ENCODE peak calls at places on chromosomes 13 and 19, in eight cellular contexts. One of them, this sample, is unnamed.

GRCh38 chr13:107124129-107124718 is 556.3 kb upstream of the ARGLU1 start:
- DNase-seq in body of pancreas: no peak
- DNase-seq in uterus: no peak
- DNase-seq in adrenal gland: no peak
- DNase-seq in sigmoid colon: no peak
- DNase-seq in thyroid gland: no peak
- DNase-seq in transverse colon: no peak
- DNase-seq in breast epithelium: no peak
- DNase-seq in this sample: peak

GRCh38 chr13:34462843-34463242 is 479.2 kb upstream of the NBEA start:
- DNase-seq in adrenal gland: peak
- DNase-seq in transverse colon: no peak
- DNase-seq in breast epithelium: no peak
- DNase-seq in sigmoid colon: no peak
- DNase-seq in thyroid gland: no peak
- DNase-seq in body of pancreas: no peak
- DNase-seq in uterus: no peak
- DNase-seq in this sample: peak

GRCh38 chr19:9917322-9917721 is 19.0 kb downstream of the OLFM2 start:
- DNase-seq in body of pancreas: peak
- DNase-seq in transverse colon: no peak
- DNase-seq in adrenal gland: peak
- DNase-seq in uterus: peak
- DNase-seq in thyroid gland: peak
- DNase-seq in breast epithelium: no peak
- DNase-seq in sigmoid colon: no peak
- DNase-seq in this sample: peak

GRCh38 chr13:75165543-75166230 is 316.3 kb downstream of the TBC1D4 start:
- DNase-seq in uterus: no peak
- DNase-seq in transverse colon: no peak
- DNase-seq in body of pancreas: no peak
- DNase-seq in sigmoid colon: no peak
- DNase-seq in adrenal gland: no peak
- DNase-seq in thyroid gland: no peak
- DNase-seq in breast epithelium: no peak
- DNase-seq in this sample: no peak

GRCh38 chr19:11848200-11848593 is 329 bp upstream of the ZNF439 start:
- DNase-seq in sigmoid colon: no peak
- DNase-seq in adrenal gland: no peak
- DNase-seq in transverse colon: no peak
- DNase-seq in body of pancreas: no peak
- DNase-seq in breast epithelium: no peak
- DNase-seq in uterus: no peak
- DNase-seq in thyroid gland: no peak
- DNase-seq in this sample: no peak

GRCh38 chr19:52533901-52534300 is 6.4 kb downstream of the ZNF808 start:
- DNase-seq in breast epithelium: no peak
- DNase-seq in transverse colon: no peak
- DNase-seq in sigmoid colon: no peak
- DNase-seq in thyroid gland: peak
- DNase-seq in adrenal gland: peak
- DNase-seq in uterus: no peak
- DNase-seq in body of pancreas: no peak
- DNase-seq in this sample: no peak

GRCh38 chr13:71789952-71790351 is 77.1 kb downstream of the DACH1 start:
- DNase-seq in thyroid gland: no peak
- DNase-seq in adrenal gland: no peak
- DNase-seq in uterus: no peak
- DNase-seq in body of pancreas: no peak
- DNase-seq in breast epithelium: no peak
- DNase-seq in transverse colon: no peak
- DNase-seq in sigmoid colon: no peak
- DNase-seq in this sample: peak

GRCh38 chr13:22939157-22939556 is 241.6 kb upstream of the SGCG start:
- DNase-seq in sigmoid colon: no peak
- DNase-seq in uterus: no peak
- DNase-seq in transverse colon: no peak
- DNase-seq in thyroid gland: no peak
- DNase-seq in adrenal gland: no peak
- DNase-seq in breast epithelium: no peak
- DNase-seq in body of pancreas: no peak
- DNase-seq in this sample: no peak

GRCh38 chr19:35436477-35437141 is 11.4 kb upstream of the FFAR2 start:
- DNase-seq in breast epithelium: no peak
- DNase-seq in uterus: no peak
- DNase-seq in thyroid gland: peak
- DNase-seq in body of pancreas: peak
- DNase-seq in adrenal gland: peak
- DNase-seq in sigmoid colon: no peak
- DNase-seq in transverse colon: peak
- DNase-seq in this sample: peak

GRCh38 chr13:45481688-45482087 is 16.9 kb downstream of the COG3 start:
- DNase-seq in adrenal gland: no peak
- DNase-seq in uterus: no peak
- DNase-seq in transverse colon: no peak
- DNase-seq in breast epithelium: no peak
- DNase-seq in sigmoid colon: no peak
- DNase-seq in thyroid gland: no peak
- DNase-seq in body of pancreas: no peak
- DNase-seq in this sample: peak

GRCh38 chr19:29677001-29677781 is 11.9 kb downstream of the PLEKHF1 start:
- DNase-seq in breast epithelium: no peak
- DNase-seq in thyroid gland: no peak
- DNase-seq in sigmoid colon: peak
- DNase-seq in body of pancreas: no peak
- DNase-seq in uterus: no peak
- DNase-seq in transverse colon: no peak
- DNase-seq in adrenal gland: no peak
- DNase-seq in this sample: no peak
- TF ChIP-seq POLR2A in breast epithelium: no peak
- TF ChIP-seq POLR2A in thyroid gland: no peak
- TF ChIP-seq POLR2A in sigmoid colon: no peak
- TF ChIP-seq POLR2A in body of pancreas: no peak
- TF ChIP-seq POLR2A in uterus: no peak
- TF ChIP-seq POLR2A in transverse colon: no peak
- TF ChIP-seq POLR2A in adrenal gland: no peak
- TF ChIP-seq POLR2A in this sample: no peak

GRCh38 chr19:16587031-16588023 is 15.1 kb upstream of the SLC35E1 start:
- DNase-seq in breast epithelium: no peak
- DNase-seq in adrenal gland: no peak
- DNase-seq in body of pancreas: no peak
- DNase-seq in thyroid gland: peak
- DNase-seq in transverse colon: peak
- DNase-seq in uterus: no peak
- DNase-seq in sigmoid colon: no peak
- DNase-seq in this sample: no peak

GRCh38 chr19:16584825-16585801 is 12.9 kb upstream of the SLC35E1 start:
- DNase-seq in transverse colon: no peak
- DNase-seq in breast epithelium: no peak
- DNase-seq in body of pancreas: no peak
- DNase-seq in uterus: no peak
- DNase-seq in sigmoid colon: no peak
- DNase-seq in thyroid gland: no peak
- DNase-seq in adrenal gland: no peak
- DNase-seq in this sample: no peak

GRCh38 chr19:16585808-16586476 is 13.7 kb upstream of the SLC35E1 start:
- DNase-seq in thyroid gland: no peak
- DNase-seq in transverse colon: peak
- DNase-seq in uterus: no peak
- DNase-seq in breast epithelium: no peak
- DNase-seq in sigmoid colon: no peak
- DNase-seq in adrenal gland: no peak
- DNase-seq in body of pancreas: no peak
- DNase-seq in this sample: no peak

GRCh38 chr19:16588089-16588823 is 16.0 kb upstream of the SLC35E1 start:
- DNase-seq in sigmoid colon: no peak
- DNase-seq in thyroid gland: no peak
- DNase-seq in body of pancreas: peak
- DNase-seq in adrenal gland: no peak
- DNase-seq in uterus: no peak
- DNase-seq in breast epithelium: no peak
- DNase-seq in transverse colon: peak
- DNase-seq in this sample: peak

DNA sequence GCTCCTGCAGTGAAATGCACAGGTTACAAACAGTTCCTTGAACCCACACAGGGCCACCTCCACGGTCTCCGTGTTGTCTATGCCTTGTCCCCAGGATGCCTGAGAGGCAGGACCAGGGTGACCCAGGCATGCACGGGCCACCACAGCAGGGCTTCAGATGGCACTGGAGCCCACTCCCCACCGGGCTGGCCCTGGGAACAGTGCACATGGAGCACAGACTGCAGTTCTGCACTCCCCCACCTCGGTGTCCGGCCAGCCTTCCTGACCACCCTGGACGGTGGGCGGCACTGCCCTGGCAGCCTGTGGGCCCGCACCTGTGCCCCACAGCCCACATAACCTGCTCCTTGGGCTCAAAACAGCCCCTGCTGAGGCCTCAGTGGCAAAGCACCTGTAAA is 14.3 kb upstream of the SLC35E1 start:
- DNase-seq in adrenal gland: no peak
- DNase-seq in transverse colon: no peak
- DNase-seq in sigmoid colon: no peak
- DNase-seq in thyroid gland: no peak
- DNase-seq in breast epithelium: no peak
- DNase-seq in body of pancreas: no peak
- DNase-seq in uterus: no peak
- DNase-seq in this sample: no peak
- TF ChIP-seq POLR2A in adrenal gland: no peak
- TF ChIP-seq POLR2A in transverse colon: no peak
- TF ChIP-seq POLR2A in sigmoid colon: no peak
- TF ChIP-seq POLR2A in thyroid gland: no peak
- TF ChIP-seq POLR2A in breast epithelium: no peak
- TF ChIP-seq POLR2A in body of pancreas: no peak
- TF ChIP-seq POLR2A in uterus: no peak
- TF ChIP-seq POLR2A in this sample: no peak

GRCh38 chr13:110553417-110553816 is 8.1 kb downstream of the RAB20 start:
- DNase-seq in transverse colon: no peak
- DNase-seq in breast epithelium: no peak
- DNase-seq in body of pancreas: no peak
- DNase-seq in adrenal gland: no peak
- DNase-seq in sigmoid colon: no peak
- DNase-seq in thyroid gland: no peak
- DNase-seq in uterus: no peak
- DNase-seq in this sample: no peak
- TF ChIP-seq POLR2A in transverse colon: no peak
- TF ChIP-seq POLR2A in breast epithelium: no peak
- TF ChIP-seq POLR2A in body of pancreas: no peak
- TF ChIP-seq POLR2A in adrenal gland: no peak
- TF ChIP-seq POLR2A in sigmoid colon: no peak
- TF ChIP-seq POLR2A in thyroid gland: no peak
- TF ChIP-seq POLR2A in uterus: no peak
- TF ChIP-seq POLR2A in this sample: no peak

GRCh38 chr13:26253787-26254582 is at the start of gene CDK8:
- DNase-seq in transverse colon: peak
- DNase-seq in sigmoid colon: peak
- DNase-seq in body of pancreas: peak
- DNase-seq in uterus: peak
- DNase-seq in adrenal gland: peak
- DNase-seq in breast epithelium: peak
- DNase-seq in thyroid gland: peak
- DNase-seq in this sample: peak
- TF ChIP-seq POLR2A in transverse colon: peak
- TF ChIP-seq POLR2A in sigmoid colon: peak
- TF ChIP-seq POLR2A in body of pancreas: peak
- TF ChIP-seq POLR2A in uterus: peak
- TF ChIP-seq POLR2A in adrenal gland: peak
- TF ChIP-seq POLR2A in breast epithelium: no peak
- TF ChIP-seq POLR2A in thyroid gland: peak
- TF ChIP-seq POLR2A in this sample: no peak

GRCh38 chr19:34135401-34135800 is 36.9 kb upstream of the LSM14A start:
- DNase-seq in body of pancreas: peak
- DNase-seq in uterus: no peak
- DNase-seq in adrenal gland: no peak
- DNase-seq in sigmoid colon: no peak
- DNase-seq in thyroid gland: no peak
- DNase-seq in transverse colon: no peak
- DNase-seq in breast epithelium: no peak
- DNase-seq in this sample: no peak
- TF ChIP-seq POLR2A in body of pancreas: no peak
- TF ChIP-seq POLR2A in uterus: no peak
- TF ChIP-seq POLR2A in adrenal gland: no peak
- TF ChIP-seq POLR2A in sigmoid colon: no peak
- TF ChIP-seq POLR2A in thyroid gland: no peak
- TF ChIP-seq POLR2A in transverse colon: no peak
- TF ChIP-seq POLR2A in breast epithelium: no peak
- TF ChIP-seq POLR2A in this sample: no peak

DNA sequence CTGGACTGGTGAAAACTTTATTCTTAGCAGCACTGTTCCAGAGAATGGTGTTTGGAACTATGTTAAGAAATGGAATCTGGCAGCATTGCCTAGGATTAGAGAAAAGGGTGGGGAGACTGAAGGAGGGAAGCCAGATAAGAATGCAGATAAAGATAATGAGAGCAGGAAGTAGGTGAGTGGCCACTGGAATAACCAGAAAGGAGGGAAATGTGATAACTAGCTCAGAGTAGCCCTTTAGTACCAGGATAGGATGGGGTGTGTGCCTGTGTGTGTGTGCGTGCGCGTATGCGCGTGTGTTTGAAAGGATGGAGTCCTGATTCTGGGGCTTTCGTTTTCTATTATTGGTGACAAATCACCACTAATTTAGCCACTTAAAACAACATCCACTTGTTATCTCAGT is 33.4 kb upstream of the FRY start:
- DNase-seq in thyroid gland: no peak
- DNase-seq in breast epithelium: no peak
- DNase-seq in uterus: no peak
- DNase-seq in adrenal gland: no peak
- DNase-seq in body of pancreas: no peak
- DNase-seq in transverse colon: no peak
- DNase-seq in sigmoid colon: no peak
- DNase-seq in this sample: no peak
- TF ChIP-seq POLR2A in thyroid gland: no peak
- TF ChIP-seq POLR2A in breast epithelium: no peak
- TF ChIP-seq POLR2A in uterus: no peak
- TF ChIP-seq POLR2A in adrenal gland: no peak
- TF ChIP-seq POLR2A in body of pancreas: no peak
- TF ChIP-seq POLR2A in transverse colon: no peak
- TF ChIP-seq POLR2A in sigmoid colon: no peak
- TF ChIP-seq POLR2A in this sample: no peak

DNA sequence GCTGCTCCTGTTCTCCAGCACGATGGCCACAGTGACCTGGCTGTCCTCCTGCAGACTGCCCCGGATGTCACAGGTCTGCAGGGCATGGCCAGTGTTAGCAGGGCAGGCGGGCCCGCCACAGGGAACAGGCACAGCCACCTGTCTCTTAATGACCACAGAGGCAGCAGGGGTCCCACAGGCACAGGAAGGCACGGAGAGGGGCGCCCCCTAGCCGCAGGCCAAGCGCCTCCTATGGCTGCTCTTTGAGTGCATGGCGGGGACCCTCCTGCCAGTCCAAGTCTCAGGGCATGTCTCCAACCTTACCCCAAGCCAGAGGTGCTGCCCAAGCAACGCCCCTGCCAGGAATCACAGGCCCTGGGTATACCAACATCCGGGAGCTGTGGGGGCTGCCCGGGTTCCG is 14.1 kb downstream of the IZUMO4 start:
- DNase-seq in adrenal gland: no peak
- DNase-seq in body of pancreas: no peak
- DNase-seq in breast epithelium: no peak
- DNase-seq in sigmoid colon: no peak
- DNase-seq in transverse colon: no peak
- DNase-seq in thyroid gland: no peak
- DNase-seq in uterus: no peak
- DNase-seq in this sample: no peak
- TF ChIP-seq POLR2A in adrenal gland: no peak
- TF ChIP-seq POLR2A in body of pancreas: no peak
- TF ChIP-seq POLR2A in breast epithelium: no peak
- TF ChIP-seq POLR2A in sigmoid colon: no peak
- TF ChIP-seq POLR2A in transverse colon: no peak
- TF ChIP-seq POLR2A in thyroid gland: no peak
- TF ChIP-seq POLR2A in uterus: no peak
- TF ChIP-seq POLR2A in this sample: no peak